ENCODE peak calls at places on chromosomes 5 and 9, in five cellular contexts. O is kidney epithelial cell, W is brain microvascular endothelial cell, P is WERI-Rb-1, H is colonic mucosa. Y is an unnamed sample.

GRCh38 chr9:89427621-89428221 is 70.2 kb downstream of the SEMA4D start:
- DNase-seq in O (no peak), W (no peak), P (no peak), H (no peak), Y (no peak)

GRCh38 chr5:118253401-118254061 is 734.8 kb downstream of the DTWD2 start:
- DNase-seq in O (no peak), W (no peak), P (no peak), H (no peak), Y (no peak)

GRCh38 chr5:102856374-102856748 is 101.3 kb downstream of the PAM start:
- DNase-seq in O (no peak), W (peak), P (no peak), H (no peak), Y (no peak)

GRCh38 chr5:114255275-114255674 is 106.6 kb upstream of the KCNN2 start:
- DNase-seq in O (no peak), W (no peak), P (no peak), H (no peak), Y (no peak)

GRCh38 chr5:143443330-143443729 is 39.8 kb upstream of the NR3C1 start:
- DNase-seq in O (no peak), W (no peak), P (no peak), H (no peak), Y (no peak)

GRCh38 chr9:85158512-85158911 is 489.0 kb downstream of the NTRK2 start:
- DNase-seq in O (no peak), W (no peak), P (no peak), H (no peak), Y (no peak)

GRCh38 chr9:114499528-114499927 is 5.7 kb downstream of the WHRN start:
- DNase-seq in O (no peak), W (no peak), P (peak), H (no peak), Y (no peak)

GRCh38 chr5:29697786-29698414 is 1495.6 kb upstream of the CDH6 start:
- DNase-seq in O (no peak), W (no peak), P (peak), H (no peak), Y (no peak)

GRCh38 chr5:36647046-36647445 is 40.6 kb downstream of the SLC1A3 start:
- DNase-seq in O (no peak), W (no peak), P (no peak), H (no peak), Y (no peak)

GRCh38 chr9:14089051-14089798 is 224.7 kb downstream of the NFIB start:
- DNase-seq in O (no peak), W (no peak), P (no peak), H (no peak), Y (no peak)

GRCh38 chr9:14652729-14653377 is 40.4 kb downstream of the ZDHHC21 start:
- DNase-seq in O (no peak), W (no peak), P (no peak), H (no peak), Y (no peak)

GRCh38 chr5:140345919-140346347 is 470 bp downstream of the HBEGF start:
- DNase-seq in O (no peak), W (peak), P (peak), H (peak), Y (no peak)

GRCh38 chr9:136082496-136083361 is 12.4 kb downstream of the NACC2 start:
- DNase-seq in O (no peak), W (no peak), P (no peak), H (no peak), Y (no peak)

GRCh38 chr5:159098285-159099048 is 1.2 kb downstream of the EBF1 start:
- DNase-seq in O (no peak), W (no peak), P (no peak), H (no peak), Y (no peak)

GRCh38 chr9:110095776-110096175 is 112.2 kb downstream of the C9orf152 start:
- DNase-seq in O (no peak), W (peak), P (no peak), H (no peak), Y (no peak)

GRCh38 chr9:90086076-90086475 is 481.3 kb downstream of the GADD45G start:
- DNase-seq in O (no peak), W (no peak), P (peak), H (no peak), Y (no peak)

GRCh38 chr5:54159153-54159836 is 151.1 kb downstream of the ARL15 start:
- DNase-seq in O (no peak), W (peak), P (no peak), H (no peak), Y (no peak)

GRCh38 chr5:10307206-10308148 is at the start of gene CMBL:
- DNase-seq in O (no peak), W (peak), P (no peak), H (peak), Y (no peak)

GRCh38 chr5:93677344-93678021 is 63.9 kb downstream of the POU5F2 start:
- DNase-seq in O (peak), W (peak), P (peak), H (no peak), Y (no peak)

GRCh38 chr5:93884254-93884653 is 142.9 kb upstream of the POU5F2 start:
- DNase-seq in O (no peak), W (no peak), P (no peak), H (no peak), Y (no peak)

GRCh38 chr5:143425835-143426234 is 22.3 kb upstream of the NR3C1 start:
- DNase-seq in O (no peak), W (no peak), P (no peak), H (no peak), Y (no peak)

GRCh38 chr5:112752335-112752734 is 14.7 kb downstream of the APC start:
- DNase-seq in O (no peak), W (no peak), P (no peak), H (no peak), Y (no peak)

GRCh38 chr9:16236326-16236725 is 634.1 kb downstream of the BNC2 start:
- DNase-seq in O (no peak), W (peak), P (no peak), H (no peak), Y (no peak)

GRCh38 chr9:33458444-33458843 is 11.1 kb upstream of the AQP3 start:
- DNase-seq in O (peak), W (no peak), P (peak), H (no peak), Y (no peak)

GRCh38 chr9:133666845-133667244 is 30.7 kb downstream of the DBH start:
- DNase-seq in O (no peak), W (no peak), P (no peak), H (no peak), Y (no peak)

GRCh38 chr9:32554107-32554506 is 1.7 kb upstream of the TOPORS start:
- DNase-seq in O (no peak), W (no peak), P (no peak), H (no peak), Y (no peak)

GRCh38 chr9:123929177-123929869 is 603 bp downstream of the DENND1A start:
- DNase-seq in O (no peak), W (no peak), P (peak), H (peak), Y (no peak)

GRCh38 chr9:79431019-79431679 is 140.6 kb upstream of the TLE4 start:
- DNase-seq in O (no peak), W (no peak), P (no peak), H (no peak), Y (no peak)

GRCh38 chr9:128070874-128071273 is 2.8 kb downstream of the SLC25A25 start:
- DNase-seq in O (no peak), W (no peak), P (no peak), H (no peak), Y (no peak)

GRCh38 chr9:100427366-100428263 is 672 bp downstream of the MSANTD3 start:
- DNase-seq in O (no peak), W (peak), P (peak), H (peak), Y (no peak)

GRCh38 chr9:115170674-115171073 is 52.7 kb upstream of the TNC start:
- DNase-seq in O (peak), W (peak), P (no peak), H (no peak), Y (no peak)

GRCh38 chr9:72843525-72844439 is 109.1 kb downstream of the ALDH1A1 start:
- DNase-seq in O (no peak), W (no peak), P (no peak), H (no peak), Y (no peak)

GRCh38 chr9:133111461-133112360 is 9.3 kb downstream of the RALGDS start:
- DNase-seq in O (no peak), W (no peak), P (no peak), H (no peak), Y (no peak)

GRCh38 chr5:170738840-170739239 is 44.7 kb upstream of the GABRP start:
- DNase-seq in O (no peak), W (no peak), P (no peak), H (no peak), Y (no peak)

GRCh38 chr5:122458278-122458872 is 146.3 kb downstream of the SNCAIP start:
- DNase-seq in O (no peak), W (peak), P (peak), H (peak), Y (no peak)
- TF ChIP-seq CTCF in O (peak), W (peak), P (peak), H (peak), Y (peak)

GRCh38 chr5:161340012-161340411 is 206.5 kb downstream of the GABRB2 start:
- DNase-seq in O (no peak), W (no peak), P (no peak), H (no peak), Y (no peak)
- H3K4me3 ChIP-seq in O (no peak), W (no peak), P (no peak), H (no peak), Y (no peak)

DNA sequence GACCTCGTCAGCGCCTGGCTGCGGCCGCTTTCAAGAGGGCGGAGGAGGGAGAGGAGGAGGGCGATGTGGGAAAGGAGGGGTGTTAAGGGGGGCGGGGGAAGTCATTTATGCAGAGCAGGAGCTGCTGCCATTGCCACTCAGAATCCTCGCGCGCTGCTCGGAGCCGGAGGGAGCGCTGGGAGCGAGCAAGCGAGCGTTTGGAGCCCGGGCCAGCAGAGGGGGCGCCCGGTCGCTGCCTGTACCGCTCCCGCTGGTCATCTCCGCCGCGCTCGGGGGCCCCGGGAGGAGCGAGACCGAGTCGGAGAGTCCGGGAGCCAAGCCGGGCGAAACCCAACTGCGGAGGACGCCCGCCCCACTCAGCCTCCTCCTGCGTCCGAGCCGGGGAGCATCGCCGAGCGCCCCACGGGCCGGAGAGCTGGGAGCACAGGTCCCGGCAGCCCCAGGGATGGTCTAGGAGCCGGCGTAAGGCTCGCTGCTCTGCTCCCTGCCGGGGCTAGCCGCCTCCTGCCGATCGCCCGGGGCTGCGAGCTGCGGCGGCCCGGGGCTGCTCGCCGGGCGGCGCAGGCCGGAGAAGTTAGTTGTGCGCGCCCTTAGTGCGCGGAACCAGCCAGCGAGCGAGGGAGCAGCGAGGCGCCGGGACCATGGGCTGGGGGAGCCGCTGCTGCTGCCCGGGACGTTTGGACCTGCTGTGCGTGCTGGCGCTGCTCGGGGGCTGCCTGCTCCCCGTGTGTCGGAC is at the start of gene PCSK5:
- DNase-seq in O (peak), W (peak), P (peak), H (peak), Y (no peak)
- TF ChIP-seq CTCF in O (peak), W (peak), P (peak), H (no peak), Y (no peak)

GRCh38 chr9:106722051-106722753 is 140.8 kb upstream of the ZNF462 start:
- DNase-seq in O (no peak), W (no peak), P (no peak), H (no peak), Y (no peak)

GRCh38 chr9:106726070-106726815 is 136.7 kb upstream of the ZNF462 start:
- DNase-seq in O (no peak), W (no peak), P (no peak), H (no peak), Y (no peak)

GRCh38 chr9:106731910-106732309 is 131.1 kb upstream of the ZNF462 start:
- DNase-seq in O (no peak), W (no peak), P (peak), H (no peak), Y (no peak)

GRCh38 chr9:106728860-106729259 is 134.1 kb upstream of the ZNF462 start:
- DNase-seq in O (no peak), W (no peak), P (no peak), H (no peak), Y (no peak)

DNA sequence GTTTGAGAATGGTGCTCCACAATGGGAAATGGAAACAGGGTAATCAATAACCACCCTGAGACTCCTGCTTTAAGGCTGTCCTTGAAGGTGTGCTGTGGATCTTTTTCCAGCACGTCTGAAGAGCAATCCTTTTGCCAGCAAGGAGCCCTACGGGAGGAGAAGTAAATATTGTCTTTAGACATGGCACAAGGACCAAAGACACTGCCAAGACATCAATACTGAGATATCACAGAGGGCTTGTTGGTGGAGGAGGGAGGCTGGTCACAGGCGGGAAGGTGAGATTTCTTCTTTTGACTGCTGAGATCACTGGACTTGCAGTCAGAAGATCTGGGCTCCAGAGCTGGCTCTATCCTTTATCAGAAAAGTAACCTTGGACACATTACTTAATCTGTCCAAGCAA is 135.0 kb upstream of the ZNF462 start:
- DNase-seq in O (no peak), W (no peak), P (no peak), H (no peak), Y (no peak)
- H3K4me3 ChIP-seq in O (no peak), W (no peak), P (no peak), H (no peak), Y (no peak)

GRCh38 chr5:195401-196160 is 4.3 kb downstream of the LRRC14B start:
- DNase-seq in O (no peak), W (no peak), P (peak), H (no peak), Y (no peak)
- TF ChIP-seq CTCF in O (peak), W (peak), P (peak), H (no peak), Y (no peak)

GRCh38 chr5:132203464-132203818 is 24.2 kb downstream of the P4HA2 start:
- DNase-seq in O (no peak), W (no peak), P (no peak), H (no peak), Y (no peak)

GRCh38 chr5:132202711-132203463 is 24.8 kb downstream of the P4HA2 start:
- DNase-seq in O (no peak), W (no peak), P (no peak), H (no peak), Y (no peak)

GRCh38 chr5:132204330-132204729 is 23.3 kb downstream of the P4HA2 start:
- DNase-seq in O (no peak), W (no peak), P (no peak), H (peak), Y (no peak)

GRCh38 chr5:132204736-132205135 is 22.9 kb downstream of the P4HA2 start:
- DNase-seq in O (no peak), W (no peak), P (no peak), H (peak), Y (no peak)

GRCh38 chr5:132203916-132204315 is 23.7 kb downstream of the P4HA2 start:
- DNase-seq in O (no peak), W (no peak), P (no peak), H (peak), Y (no peak)
- H3K4me3 ChIP-seq in O (no peak), W (no peak), P (no peak), H (no peak), Y (no peak)

DNA sequence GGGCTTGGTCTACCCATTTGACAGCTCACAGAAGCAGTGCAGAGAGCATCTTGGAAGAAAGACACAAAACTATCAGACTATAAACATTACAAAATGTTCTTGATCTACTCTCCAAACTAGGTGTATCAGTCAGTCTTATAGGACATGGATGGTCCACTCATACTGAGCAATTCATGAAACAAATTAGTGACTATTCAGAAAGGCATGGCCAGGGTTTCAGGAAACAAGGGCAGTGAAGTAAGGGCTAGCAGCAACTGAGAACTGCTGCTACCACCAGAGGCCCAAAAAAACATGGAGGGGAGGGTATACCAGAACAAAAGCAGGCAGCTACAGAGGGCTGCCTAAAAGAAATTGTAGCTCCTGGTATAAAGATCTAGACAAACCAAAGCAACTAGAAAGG is 287.0 kb downstream of the PIK3R1 start:
- DNase-seq in O (no peak), W (no peak), P (no peak), H (no peak), Y (no peak)
- TF ChIP-seq CTCF in O (no peak), W (no peak), P (no peak), H (no peak), Y (no peak)